ENCODE peak calls at places on chromosomes 6 and 20, in four cellular contexts. C is A549, T is right lobe of liver, U is fibroblast of the aortic adventitia. M is an unnamed sample.

GRCh38 chr6:80771941-80772340 is 665.5 kb downstream of the BCKDHB start:
- DNase-seq in C (no peak), T (no peak), U (peak; percentile 52), M (peak; percentile 58)

GRCh38 chr6:33320315-33321181 is 3.0 kb upstream of the ZBTB22 start:
- DNase-seq in U (peak; percentile 96), T (peak; percentile 83), C (no peak), M (peak; percentile 94)

GRCh38 chr6:66403965-66404364 is 696.9 kb upstream of the EYS start:
- DNase-seq in U (no peak), C (no peak), T (no peak), M (no peak)

GRCh38 chr20:1118336-1119127 is at the start of gene PSMF1:
- DNase-seq in T (peak; percentile 96), U (peak; percentile 88), C (peak; percentile 96), M (peak; percentile 84)

GRCh38 chr6:85612690-85613474 is 19.2 kb upstream of the SNX14 start:
- DNase-seq in C (no peak), U (no peak), T (no peak), M (no peak)

GRCh38 chr20:14757728-14758127 is 420.3 kb upstream of the FLRT3 start:
- DNase-seq in T (no peak), U (no peak), C (no peak), M (no peak)

GRCh38 chr20:48846516-48847492 is 19.0 kb upstream of the PREX1 start:
- DNase-seq in T (no peak), C (no peak), U (peak; percentile 62), M (no peak)

GRCh38 chr20:51457281-51457932 is 85.1 kb downstream of the NFATC2 start:
- DNase-seq in U (peak; percentile 84), C (peak; percentile 40), T (no peak), M (peak; percentile 73)

GRCh38 chr6:137518584-137518983 is 24.4 kb upstream of the OLIG3 start:
- DNase-seq in U (no peak), T (no peak), C (no peak), M (no peak)

GRCh38 chr6:55265409-55266114 is 61.7 kb upstream of the GFRAL start:
- DNase-seq in U (no peak), T (no peak), C (no peak), M (no peak)

GRCh38 chr6:48826884-48827701 is 636.0 kb downstream of the MMUT start:
- DNase-seq in U (peak; percentile 99), T (no peak), C (peak; percentile 50), M (peak; percentile 98)

GRCh38 chr20:17613328-17614175 is 43.7 kb downstream of the DSTN start:
- DNase-seq in T (peak; percentile 56), C (no peak), U (no peak), M (no peak)

GRCh38 chr6:161254754-161255253 is 19.1 kb downstream of the AGPAT4 start:
- DNase-seq in C (no peak), T (no peak), U (peak; percentile 81), M (no peak)

GRCh38 chr20:38840894-38841470 is 35.5 kb downstream of the PPP1R16B start:
- DNase-seq in U (no peak), T (no peak), C (no peak), M (no peak)

GRCh38 chr20:38841570-38841969 is 36.1 kb downstream of the PPP1R16B start:
- DNase-seq in T (no peak), C (no peak), U (no peak), M (no peak)

GRCh38 chr20:38838326-38838725 is 32.8 kb downstream of the PPP1R16B start:
- DNase-seq in U (no peak), C (no peak), T (no peak), M (no peak)

GRCh38 chr20:38840053-38840893 is 34.8 kb downstream of the PPP1R16B start:
- DNase-seq in C (no peak), U (no peak), T (no peak), M (no peak)

DNA sequence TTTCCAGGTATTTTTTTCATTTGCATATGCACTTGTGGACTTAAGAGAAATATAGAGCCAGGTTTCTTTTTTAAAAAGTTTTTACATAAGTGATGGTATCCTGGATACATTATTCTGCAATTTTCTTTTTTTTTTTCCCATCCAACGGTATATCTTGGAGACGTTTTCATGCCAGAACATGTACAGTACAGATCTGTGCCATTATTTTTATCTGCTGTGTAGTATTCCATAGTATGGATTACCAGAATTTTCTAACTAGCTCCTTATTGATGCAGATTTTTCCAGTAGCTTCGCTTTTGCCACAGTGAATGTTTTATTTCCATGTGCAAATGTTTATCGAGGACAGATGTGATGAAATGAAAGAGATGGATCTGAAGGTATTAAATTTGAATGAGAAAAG is 34.1 kb downstream of the PPP1R16B start:
- DNase-seq in T (no peak), U (no peak), C (no peak), M (no peak)
- H3K4me3 ChIP-seq in T (no peak overlapping the region), U (no peak overlapping the region), C (no peak overlapping the region), M (no peak overlapping the region)

DNA sequence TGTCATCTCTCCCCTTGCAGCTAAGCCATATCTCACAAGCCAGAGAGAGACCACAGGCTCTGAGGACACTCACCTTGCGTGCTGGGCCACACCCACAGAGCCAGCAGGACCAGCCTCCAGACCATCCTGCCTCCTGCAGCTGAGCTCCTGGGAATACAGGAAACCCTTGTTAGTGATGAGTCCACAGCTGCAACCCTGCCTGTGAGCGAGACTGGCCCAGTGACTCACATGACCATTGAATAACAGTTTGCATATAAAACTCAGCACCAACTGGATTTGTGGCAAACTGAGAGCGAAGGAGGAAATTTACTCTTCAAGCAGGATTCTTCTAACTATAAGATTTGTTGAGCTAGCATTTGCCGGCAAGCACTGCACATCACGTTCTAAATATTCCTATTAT is 3.0 kb downstream of the THBS2 start:
- DNase-seq in C (peak; percentile 2), U (peak; percentile 87), T (no peak), M (peak; percentile 91)
- H3K4me3 ChIP-seq in C (no peak overlapping the region), U (peak overlapping the region; percentile 100), T (no peak overlapping the region), M (peak overlapping the region; percentile 87)

DNA sequence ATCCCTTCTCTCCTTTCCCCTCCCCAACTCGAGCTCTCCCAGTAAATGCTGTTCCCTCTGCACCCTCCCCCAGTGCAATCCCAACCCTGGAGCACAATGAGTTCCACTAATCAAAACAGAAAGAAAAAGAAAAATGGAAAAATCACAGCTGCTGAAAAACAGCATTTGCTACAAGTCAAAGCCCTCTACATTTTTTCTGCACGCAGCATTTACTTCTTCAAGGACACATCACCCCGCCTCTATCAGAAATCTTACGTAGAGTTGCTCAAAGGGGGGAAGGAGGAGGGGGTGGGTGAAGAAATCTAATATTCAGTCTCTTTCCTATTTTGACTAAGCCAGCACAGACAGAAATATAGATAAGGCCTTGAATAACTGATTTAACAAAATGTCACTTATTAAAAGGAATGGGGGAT is 10.7 kb downstream of the TRERF1 start:
- DNase-seq in U (peak; percentile 83), C (no peak), T (no peak), M (peak; percentile 27)
- H3K4me3 ChIP-seq in U (peak overlapping the region; percentile 47), C (no peak overlapping the region), T (no peak overlapping the region), M (peak overlapping the region; percentile 9)

GRCh38 chr6:3749390-3749978 is 2.0 kb downstream of the PXDC1 start:
- DNase-seq in C (no peak), T (peak; percentile 83), U (no peak), M (no peak)

GRCh38 chr6:3749991-3750323 is 1.6 kb downstream of the PXDC1 start:
- DNase-seq in C (no peak), U (peak; percentile 92), T (peak; percentile 62), M (peak; percentile 72)

GRCh38 chr6:3748208-3748701 is 3.3 kb downstream of the PXDC1 start:
- DNase-seq in T (no peak), U (peak; percentile 86), C (peak; percentile 86), M (peak; percentile 77)

GRCh38 chr6:3750324-3751018 is 1.0 kb downstream of the PXDC1 start:
- DNase-seq in C (no peak), T (peak; percentile 93), U (peak; percentile 78), M (peak; percentile 64)

GRCh38 chr6:3748726-3749389 is 2.7 kb downstream of the PXDC1 start:
- DNase-seq in U (no peak), C (no peak), T (no peak), M (no peak)
- H3K4me3 ChIP-seq in U (peak overlapping the region; percentile 75), C (no peak overlapping the region), T (peak overlapping the region; percentile 95), M (peak overlapping the region; percentile 85)

DNA sequence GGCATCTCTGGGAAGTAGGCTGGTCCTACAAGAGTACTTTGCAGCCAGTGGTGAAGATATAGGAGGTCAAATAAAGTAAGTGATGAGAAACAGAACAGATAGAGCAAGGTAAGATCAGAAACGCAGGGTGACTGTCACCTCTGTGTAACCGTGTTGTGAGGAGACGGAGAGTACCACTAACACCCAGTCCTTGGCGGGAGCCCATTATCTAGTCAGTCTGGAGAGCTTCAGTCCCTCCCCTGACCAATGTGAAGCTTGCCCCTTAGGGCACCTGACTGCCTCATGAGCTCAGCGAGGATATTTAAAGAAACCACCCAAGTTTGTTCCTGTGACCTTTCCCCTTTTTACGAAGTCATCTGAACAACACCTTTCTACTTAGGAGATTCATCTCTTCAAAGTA is 110.0 kb downstream of the SAMD5 start:
- DNase-seq in C (no peak), T (no peak), U (no peak), M (no peak)
- H3K4me3 ChIP-seq in C (no peak overlapping the region), T (no peak overlapping the region), U (no peak overlapping the region), M (no peak overlapping the region)